ENCODE peak calls at places on chromosomes 6 and 20, in seven cellular contexts. One of them, this sample, is unnamed.

GRCh38 chr6:123393333-123393732 is 243.4 kb downstream of the TRDN start:
- DNase-seq in HCT116: no peak
- DNase-seq in SK-N-SH: no peak
- DNase-seq in K562: no peak
- DNase-seq in HepG2: peak
- DNase-seq in GM12878: no peak
- DNase-seq in H1: no peak
- DNase-seq in this sample: peak

GRCh38 chr6:154458565-154459475 is 51.7 kb downstream of the CNKSR3 start:
- DNase-seq in HCT116: no peak
- DNase-seq in SK-N-SH: peak
- DNase-seq in K562: peak
- DNase-seq in HepG2: no peak
- DNase-seq in GM12878: no peak
- DNase-seq in H1: no peak
- DNase-seq in this sample: no peak

GRCh38 chr6:8082954-8083858 is 19.0 kb upstream of the BLOC1S5 start:
- DNase-seq in HCT116: peak
- DNase-seq in SK-N-SH: no peak
- DNase-seq in K562: no peak
- DNase-seq in HepG2: no peak
- DNase-seq in GM12878: no peak
- DNase-seq in H1: no peak
- DNase-seq in this sample: no peak

GRCh38 chr6:149334682-149335160 is 17.2 kb downstream of the TAB2 start:
- DNase-seq in HCT116: peak
- DNase-seq in SK-N-SH: no peak
- DNase-seq in K562: no peak
- DNase-seq in HepG2: no peak
- DNase-seq in GM12878: no peak
- DNase-seq in H1: no peak
- DNase-seq in this sample: no peak

GRCh38 chr20:8267009-8267408 is 134.9 kb downstream of the PLCB1 start:
- DNase-seq in HCT116: no peak
- DNase-seq in SK-N-SH: no peak
- DNase-seq in K562: no peak
- DNase-seq in HepG2: no peak
- DNase-seq in GM12878: no peak
- DNase-seq in H1: no peak
- DNase-seq in this sample: no peak

GRCh38 chr6:98323605-98324004 is 510.8 kb upstream of the POU3F2 start:
- DNase-seq in HCT116: no peak
- DNase-seq in SK-N-SH: no peak
- DNase-seq in K562: no peak
- DNase-seq in HepG2: no peak
- DNase-seq in GM12878: no peak
- DNase-seq in H1: no peak
- DNase-seq in this sample: no peak

GRCh38 chr6:67129780-67130179 is 1422.8 kb upstream of the EYS start:
- DNase-seq in HCT116: no peak
- DNase-seq in SK-N-SH: no peak
- DNase-seq in K562: no peak
- DNase-seq in HepG2: no peak
- DNase-seq in GM12878: no peak
- DNase-seq in H1: no peak
- DNase-seq in this sample: no peak

GRCh38 chr6:89597988-89598387 is 40.6 kb downstream of the LYRM2 start:
- DNase-seq in HCT116: no peak
- DNase-seq in SK-N-SH: peak
- DNase-seq in K562: peak
- DNase-seq in HepG2: peak
- DNase-seq in GM12878: no peak
- DNase-seq in H1: no peak
- DNase-seq in this sample: peak

GRCh38 chr6:143150291-143150690 is 89.6 kb downstream of the AIG1 start:
- DNase-seq in HCT116: no peak
- DNase-seq in SK-N-SH: no peak
- DNase-seq in K562: no peak
- DNase-seq in HepG2: no peak
- DNase-seq in GM12878: no peak
- DNase-seq in H1: no peak
- DNase-seq in this sample: no peak

GRCh38 chr6:1263039-1263849 is 48.7 kb upstream of the FOXQ1 start:
- DNase-seq in HCT116: no peak
- DNase-seq in SK-N-SH: no peak
- DNase-seq in K562: no peak
- DNase-seq in HepG2: peak
- DNase-seq in GM12878: no peak
- DNase-seq in H1: no peak
- DNase-seq in this sample: no peak

GRCh38 chr6:166678426-166678825 is 51.4 kb upstream of the RPS6KA2 start:
- DNase-seq in HCT116: peak
- DNase-seq in SK-N-SH: no peak
- DNase-seq in K562: no peak
- DNase-seq in HepG2: peak
- DNase-seq in GM12878: no peak
- DNase-seq in H1: no peak
- DNase-seq in this sample: peak

GRCh38 chr6:166253277-166254229 is 54.6 kb downstream of the PRR18 start:
- DNase-seq in HCT116: no peak
- DNase-seq in SK-N-SH: peak
- DNase-seq in K562: peak
- DNase-seq in HepG2: no peak
- DNase-seq in GM12878: no peak
- DNase-seq in H1: no peak
- DNase-seq in this sample: peak

GRCh38 chr20:59016795-59017492 is 2.3 kb upstream of the TUBB1 start:
- DNase-seq in HCT116: no peak
- DNase-seq in SK-N-SH: no peak
- DNase-seq in K562: no peak
- DNase-seq in HepG2: peak
- DNase-seq in GM12878: no peak
- DNase-seq in H1: no peak
- DNase-seq in this sample: no peak

GRCh38 chr6:128364766-128365519 is 155.5 kb downstream of the PTPRK start:
- DNase-seq in HCT116: no peak
- DNase-seq in SK-N-SH: no peak
- DNase-seq in K562: no peak
- DNase-seq in HepG2: no peak
- DNase-seq in GM12878: no peak
- DNase-seq in H1: no peak
- DNase-seq in this sample: no peak

GRCh38 chr20:45976132-45976531 is 4.1 kb upstream of the ZNF335 start:
- DNase-seq in HCT116: no peak
- DNase-seq in SK-N-SH: no peak
- DNase-seq in K562: no peak
- DNase-seq in HepG2: no peak
- DNase-seq in GM12878: no peak
- DNase-seq in H1: no peak
- DNase-seq in this sample: no peak

GRCh38 chr6:122869437-122870024 is 80.5 kb downstream of the SMPDL3A start:
- DNase-seq in HCT116: peak
- DNase-seq in SK-N-SH: peak
- DNase-seq in K562: peak
- DNase-seq in HepG2: peak
- DNase-seq in GM12878: no peak
- DNase-seq in H1: no peak
- DNase-seq in this sample: peak

GRCh38 chr6:30759575-30760239 is 15.4 kb upstream of the IER3 start:
- DNase-seq in HCT116: no peak
- DNase-seq in SK-N-SH: no peak
- DNase-seq in K562: no peak
- DNase-seq in HepG2: peak
- DNase-seq in GM12878: no peak
- DNase-seq in H1: no peak
- DNase-seq in this sample: no peak

GRCh38 chr6:85865665-85866372 is 223.1 kb upstream of the SYNCRIP start:
- DNase-seq in HCT116: peak
- DNase-seq in SK-N-SH: no peak
- DNase-seq in K562: no peak
- DNase-seq in HepG2: peak
- DNase-seq in GM12878: no peak
- DNase-seq in H1: no peak
- DNase-seq in this sample: peak
- TF ChIP-seq JUND in HCT116: no peak
- TF ChIP-seq JUND in SK-N-SH: no peak
- TF ChIP-seq JUND in K562: peak
- TF ChIP-seq JUND in HepG2: no peak
- TF ChIP-seq JUND in GM12878: no peak
- TF ChIP-seq JUND in H1: no peak
- TF ChIP-seq JUND in this sample: no peak

GRCh38 chr20:36275441-36276189 is 30.5 kb upstream of the DLGAP4 start:
- DNase-seq in HCT116: no peak
- DNase-seq in SK-N-SH: peak
- DNase-seq in K562: no peak
- DNase-seq in HepG2: no peak
- DNase-seq in GM12878: no peak
- DNase-seq in H1: no peak
- DNase-seq in this sample: no peak

GRCh38 chr20:36279776-36280175 is 26.4 kb upstream of the DLGAP4 start:
- DNase-seq in HCT116: no peak
- DNase-seq in SK-N-SH: no peak
- DNase-seq in K562: no peak
- DNase-seq in HepG2: no peak
- DNase-seq in GM12878: no peak
- DNase-seq in H1: no peak
- DNase-seq in this sample: no peak

GRCh38 chr20:36275011-36275410 is 31.1 kb upstream of the DLGAP4 start:
- DNase-seq in HCT116: no peak
- DNase-seq in SK-N-SH: no peak
- DNase-seq in K562: no peak
- DNase-seq in HepG2: no peak
- DNase-seq in GM12878: no peak
- DNase-seq in H1: no peak
- DNase-seq in this sample: no peak

GRCh38 chr20:36279362-36279761 is 26.8 kb upstream of the DLGAP4 start:
- DNase-seq in HCT116: no peak
- DNase-seq in SK-N-SH: no peak
- DNase-seq in K562: no peak
- DNase-seq in HepG2: no peak
- DNase-seq in GM12878: no peak
- DNase-seq in H1: no peak
- DNase-seq in this sample: no peak

DNA sequence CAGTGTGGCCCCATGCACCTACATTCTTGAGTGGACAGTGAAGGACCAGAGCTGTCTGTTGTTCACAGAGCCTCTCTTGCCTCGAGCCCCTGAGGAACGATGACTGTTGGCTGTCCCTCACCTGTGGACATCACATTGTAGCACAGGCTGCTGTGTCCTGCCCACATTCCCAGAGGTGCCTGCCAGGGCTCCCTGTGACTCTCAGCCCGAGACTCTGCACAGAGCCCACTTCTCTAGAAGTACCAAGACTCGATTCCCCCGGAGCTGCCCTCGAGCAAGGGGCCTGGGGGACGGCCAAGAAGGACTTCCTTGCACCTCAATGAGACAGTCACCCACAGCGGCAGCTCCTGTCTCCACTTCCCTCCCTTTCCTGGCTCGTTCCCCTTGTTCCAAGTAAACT is 28.6 kb upstream of the DLGAP4 start:
- DNase-seq in HCT116: no peak
- DNase-seq in SK-N-SH: no peak
- DNase-seq in K562: no peak
- DNase-seq in HepG2: no peak
- DNase-seq in GM12878: no peak
- DNase-seq in H1: no peak
- DNase-seq in this sample: no peak
- TF ChIP-seq JUND in HCT116: no peak
- TF ChIP-seq JUND in SK-N-SH: no peak
- TF ChIP-seq JUND in K562: no peak
- TF ChIP-seq JUND in HepG2: no peak
- TF ChIP-seq JUND in GM12878: no peak
- TF ChIP-seq JUND in H1: no peak
- TF ChIP-seq JUND in this sample: no peak

GRCh38 chr6:133291671-133292070 is 50.5 kb downstream of the EYA4 start:
- DNase-seq in HCT116: no peak
- DNase-seq in SK-N-SH: no peak
- DNase-seq in K562: no peak
- DNase-seq in HepG2: no peak
- DNase-seq in GM12878: no peak
- DNase-seq in H1: no peak
- DNase-seq in this sample: no peak
- TF ChIP-seq JUND in HCT116: no peak
- TF ChIP-seq JUND in SK-N-SH: no peak
- TF ChIP-seq JUND in K562: no peak
- TF ChIP-seq JUND in HepG2: no peak
- TF ChIP-seq JUND in GM12878: no peak
- TF ChIP-seq JUND in H1: no peak
- TF ChIP-seq JUND in this sample: no peak

GRCh38 chr6:113695506-113695905 is 161.6 kb upstream of the MARCKS start:
- DNase-seq in HCT116: no peak
- DNase-seq in SK-N-SH: no peak
- DNase-seq in K562: no peak
- DNase-seq in HepG2: peak
- DNase-seq in GM12878: no peak
- DNase-seq in H1: no peak
- DNase-seq in this sample: no peak

GRCh38 chr6:113693866-113694265 is 163.3 kb upstream of the MARCKS start:
- DNase-seq in HCT116: no peak
- DNase-seq in SK-N-SH: no peak
- DNase-seq in K562: no peak
- DNase-seq in HepG2: no peak
- DNase-seq in GM12878: no peak
- DNase-seq in H1: no peak
- DNase-seq in this sample: no peak

GRCh38 chr6:113696960-113697359 is 160.2 kb upstream of the MARCKS start:
- DNase-seq in HCT116: no peak
- DNase-seq in SK-N-SH: no peak
- DNase-seq in K562: no peak
- DNase-seq in HepG2: no peak
- DNase-seq in GM12878: no peak
- DNase-seq in H1: no peak
- DNase-seq in this sample: no peak

GRCh38 chr6:113697642-113698410 is 159.3 kb upstream of the MARCKS start:
- DNase-seq in HCT116: no peak
- DNase-seq in SK-N-SH: no peak
- DNase-seq in K562: no peak
- DNase-seq in HepG2: no peak
- DNase-seq in GM12878: no peak
- DNase-seq in H1: no peak
- DNase-seq in this sample: no peak

DNA sequence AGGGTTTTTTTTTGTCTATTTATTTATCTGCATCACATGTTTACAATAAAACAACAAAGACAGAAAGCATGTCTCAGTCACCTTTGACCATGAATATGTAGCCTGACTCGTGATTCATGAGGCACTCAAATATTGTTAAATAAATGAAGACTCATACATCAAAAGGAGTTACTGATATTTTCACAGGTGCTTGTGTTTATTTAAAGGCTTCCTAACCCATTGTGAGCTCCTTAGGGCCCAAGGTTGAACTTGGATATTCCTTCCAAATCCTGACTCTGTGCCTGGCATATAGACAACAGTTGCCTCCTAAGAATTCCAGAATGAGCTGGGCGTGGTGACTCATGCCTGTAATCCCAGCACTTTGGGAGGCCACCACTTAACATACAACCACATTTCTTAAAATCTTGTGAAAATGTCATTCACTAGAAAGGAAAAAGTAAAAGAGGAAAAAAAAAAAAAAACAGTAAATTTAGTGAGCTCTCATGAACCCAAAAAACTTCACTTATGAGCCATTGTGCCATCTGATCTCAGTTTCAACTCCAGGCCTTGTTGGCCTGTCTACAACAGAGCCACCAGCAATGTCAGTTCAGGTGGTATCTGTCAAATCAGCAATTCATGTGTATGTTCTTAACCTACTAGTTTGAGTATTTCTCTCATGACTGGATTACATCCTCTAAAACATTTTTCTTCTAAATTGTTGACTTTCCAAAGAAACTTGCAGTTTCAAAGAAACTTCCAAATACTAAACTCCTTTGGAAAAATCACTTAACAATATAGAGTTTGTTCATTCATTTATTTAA is 162.7 kb upstream of the MARCKS start:
- DNase-seq in HCT116: no peak
- DNase-seq in SK-N-SH: no peak
- DNase-seq in K562: no peak
- DNase-seq in HepG2: peak
- DNase-seq in GM12878: no peak
- DNase-seq in H1: no peak
- DNase-seq in this sample: no peak
- TF ChIP-seq JUND in HCT116: peak
- TF ChIP-seq JUND in SK-N-SH: no peak
- TF ChIP-seq JUND in K562: no peak
- TF ChIP-seq JUND in HepG2: no peak
- TF ChIP-seq JUND in GM12878: no peak
- TF ChIP-seq JUND in H1: no peak
- TF ChIP-seq JUND in this sample: no peak

This sample was measured in T47D.